ENCODE peak calls at places on chromosomes 13 and 19, in seven cellular contexts. G, K, V, A, E, Q and L are unnamed samples.

GRCh38 chr13:57045816-57046691 is 94.7 kb upstream of the PRR20A start:
- DNase-seq in G (no peak), E (no peak), Q (no peak), K (no peak), V (no peak), A (no peak), L (no peak)

GRCh38 chr13:73228546-73228945 is 169.7 kb downstream of the KLF5 start:
- DNase-seq in Q (no peak), E (no peak), G (no peak), K (no peak), A (no peak), V (no peak), L (no peak)

GRCh38 chr19:38862321-38863059 is 12.7 kb upstream of the HNRNPL start:
- DNase-seq in Q (peak), V (peak), K (no peak), G (no peak), E (no peak), A (no peak), L (no peak)

GRCh38 chr19:2032296-2032941 is 16.9 kb upstream of the BTBD2 start:
- DNase-seq in Q (peak), A (peak), E (peak), G (no peak), V (peak), K (no peak), L (peak)

GRCh38 chr19:40219721-40220276 is 1.6 kb upstream of the TTC9B start:
- DNase-seq in K (no peak), V (no peak), A (no peak), E (no peak), G (no peak), Q (no peak), L (no peak)

GRCh38 chr13:97834255-97834654 is 119.2 kb upstream of the IPO5 start:
- DNase-seq in G (no peak), A (no peak), V (no peak), E (no peak), K (no peak), Q (no peak), L (no peak)

GRCh38 chr19:29714371-29714952 is 599 bp downstream of the C19orf12 start:
- DNase-seq in K (no peak), Q (no peak), A (no peak), V (no peak), G (peak), E (no peak), L (no peak)

GRCh38 chr19:35030257-35031071 is at the start of gene SCN1B:
- DNase-seq in G (peak), Q (peak), E (peak), V (no peak), A (peak), K (peak), L (no peak)

GRCh38 chr13:39656325-39656677 is 839 bp downstream of the COG6 start:
- DNase-seq in K (no peak), A (no peak), G (no peak), E (no peak), Q (no peak), V (no peak), L (no peak)

GRCh38 chr13:37608750-37609339 is 10.3 kb upstream of the POSTN start:
- DNase-seq in A (no peak), V (no peak), E (no peak), Q (no peak), K (no peak), G (no peak), L (no peak)

GRCh38 chr19:55096061-55096701 is 20.5 kb downstream of the EPS8L1 start:
- DNase-seq in K (no peak), E (no peak), V (no peak), G (no peak), Q (no peak), A (no peak), L (no peak)

GRCh38 chr19:55083004-55083850 is 7.6 kb downstream of the EPS8L1 start:
- DNase-seq in V (no peak), Q (no peak), K (no peak), E (no peak), A (no peak), G (peak), L (no peak)

GRCh38 chr19:57171551-57172081 is 4.3 kb upstream of the DUXA start:
- DNase-seq in A (no peak), K (peak), E (peak), Q (no peak), V (peak), G (peak), L (no peak)

GRCh38 chr19:1007852-1008251 is 7.6 kb downstream of the GRIN3B start:
- DNase-seq in Q (no peak), V (no peak), K (no peak), E (no peak), G (no peak), A (no peak), L (no peak)

GRCh38 chr19:31166206-31166605 is 183.0 kb downstream of the TSHZ3 start:
- DNase-seq in Q (no peak), A (no peak), V (no peak), E (no peak), G (no peak), K (no peak), L (no peak)

GRCh38 chr13:21234537-21234936 is 58.1 kb downstream of the MRPL57 start:
- DNase-seq in K (peak), V (no peak), G (no peak), A (no peak), E (no peak), Q (no peak), L (peak)

GRCh38 chr19:32196690-32197420 is 148.6 kb upstream of the ZNF507 start:
- DNase-seq in G (no peak), E (no peak), V (no peak), A (no peak), Q (no peak), K (no peak), L (peak)

GRCh38 chr13:62702502-62702901 is 1286.9 kb upstream of the PCDH20 start:
- DNase-seq in Q (no peak), K (no peak), E (no peak), V (no peak), G (no peak), A (no peak), L (no peak)

GRCh38 chr13:31310781-31311180 is 111.0 kb downstream of the B3GLCT start:
- DNase-seq in Q (no peak), E (no peak), A (no peak), K (no peak), V (no peak), G (no peak), L (no peak)
- TF ChIP-seq EP300 in Q (no peak), E (no peak), A (no peak), K (no peak), V (no peak), G (no peak), L (no peak)

GRCh38 chr19:16898306-16899015 is 9.7 kb downstream of the F2RL3 start:
- DNase-seq in G (no peak), A (no peak), E (no peak), Q (no peak), V (no peak), K (no peak), L (no peak)

GRCh38 chr19:16896098-16896912 is 7.5 kb downstream of the F2RL3 start:
- DNase-seq in Q (no peak), K (no peak), A (no peak), E (peak), V (no peak), G (peak), L (no peak)

GRCh38 chr19:16895467-16896097 is 6.8 kb downstream of the F2RL3 start:
- DNase-seq in A (no peak), V (no peak), Q (no peak), K (no peak), E (peak), G (no peak), L (no peak)

GRCh38 chr19:16897572-16898056 is 8.8 kb downstream of the F2RL3 start:
- DNase-seq in E (no peak), G (no peak), V (no peak), K (no peak), Q (no peak), A (peak), L (no peak)

GRCh38 chr19:16896913-16897571 is 8.2 kb downstream of the F2RL3 start:
- DNase-seq in A (peak), K (peak), Q (peak), E (peak), G (peak), V (peak), L (peak)
- TF ChIP-seq POLR2A in A (no peak), K (no peak), Q (no peak), E (no peak), G (no peak), V (no peak), L (no peak)

GRCh38 chr13:100584901-100585300 is 3.7 kb downstream of the GGACT start:
- DNase-seq in G (no peak), E (no peak), V (no peak), A (no peak), K (no peak), Q (no peak), L (no peak)
- TF ChIP-seq EP300 in G (no peak), E (no peak), V (no peak), A (no peak), K (no peak), Q (no peak), L (no peak)

DNA sequence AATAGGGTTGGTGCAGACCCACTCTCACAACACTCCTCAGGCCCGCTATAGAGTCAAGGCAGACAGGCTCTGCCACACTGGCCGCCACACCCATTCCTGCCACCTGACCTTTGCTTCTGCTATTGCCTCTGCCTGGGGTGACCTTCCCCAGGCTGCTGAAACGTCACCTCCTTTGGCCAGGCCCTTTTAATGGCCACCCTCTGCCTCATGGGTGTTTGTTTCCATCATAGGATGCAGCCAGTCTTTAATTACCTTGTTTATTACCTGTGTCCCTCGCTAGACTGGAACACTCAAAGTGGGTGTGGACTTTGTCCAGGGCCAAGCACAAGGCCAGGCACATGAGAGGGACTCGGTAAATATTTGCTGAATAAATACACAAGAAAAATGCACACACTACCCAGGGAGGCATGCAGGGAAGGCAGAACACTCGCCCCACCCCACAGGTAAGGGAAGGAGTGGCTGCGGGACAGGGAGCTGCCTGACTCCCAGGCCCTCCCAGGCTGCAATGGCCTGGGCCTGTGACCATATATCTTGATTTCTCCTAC is 3.2 kb downstream of the LSM4 start:
- DNase-seq in V (no peak), K (peak), A (peak), G (no peak), Q (peak), E (no peak), L (no peak)
- TF ChIP-seq POLR2A in V (no peak), K (no peak), A (no peak), G (no peak), Q (peak), E (no peak), L (no peak)

GRCh38 chr19:16442386-16443276 is 29.1 kb downstream of the EPS15L1 start:
- DNase-seq in E (no peak), V (no peak), Q (no peak), G (peak), K (no peak), A (peak), L (no peak)

GRCh38 chr19:16446108-16447014 is 25.4 kb downstream of the EPS15L1 start:
- DNase-seq in A (no peak), Q (no peak), K (no peak), G (no peak), V (no peak), E (no peak), L (no peak)

GRCh38 chr19:16447015-16447384 is 24.8 kb downstream of the EPS15L1 start:
- DNase-seq in V (peak), G (peak), E (peak), Q (peak), A (peak), K (peak), L (no peak)

GRCh38 chr19:16444273-16444597 is 27.5 kb downstream of the EPS15L1 start:
- DNase-seq in K (no peak), E (no peak), G (no peak), Q (no peak), A (no peak), V (no peak), L (no peak)

GRCh38 chr19:16445238-16446107 is 26.3 kb downstream of the EPS15L1 start:
- DNase-seq in K (peak), A (no peak), Q (peak), G (no peak), V (no peak), E (no peak), L (no peak)
- TF ChIP-seq EP300 in K (no peak), A (no peak), Q (no peak), G (no peak), V (no peak), E (no peak), L (no peak)

GRCh38 chr19:14107581-14108461 is 9.7 kb downstream of the PRKACA start:
- DNase-seq in Q (no peak), V (no peak), E (peak), K (no peak), A (no peak), G (no peak), L (no peak)
- TF ChIP-seq POLR2A in Q (no peak), V (no peak), E (no peak), K (no peak), A (no peak), G (no peak), L (no peak)

GRCh38 chr13:82501804-82502203 is 1380.5 kb downstream of the SLITRK1 start:
- DNase-seq in G (no peak), K (no peak), Q (no peak), E (no peak), V (no peak), A (no peak), L (no peak)
- TF ChIP-seq EP300 in G (no peak), K (no peak), Q (no peak), E (no peak), V (no peak), A (no peak), L (no peak)

GRCh38 chr19:6417713-6418561 is 6.7 kb downstream of the KHSRP start:
- DNase-seq in A (no peak), Q (no peak), V (no peak), G (no peak), E (peak), K (no peak), L (no peak)

GRCh38 chr19:6414033-6414643 is 10.5 kb downstream of the KHSRP start:
- DNase-seq in E (no peak), Q (no peak), G (no peak), V (no peak), A (no peak), K (no peak), L (no peak)

GRCh38 chr19:6416658-6417405 is 7.8 kb downstream of the KHSRP start:
- DNase-seq in K (no peak), E (no peak), V (no peak), G (no peak), A (no peak), Q (no peak), L (no peak)

GRCh38 chr19:6414793-6415591 is 9.6 kb downstream of the KHSRP start:
- DNase-seq in K (no peak), G (no peak), A (no peak), V (no peak), Q (no peak), E (no peak), L (no peak)

GRCh38 chr19:6415592-6416190 is 8.9 kb downstream of the KHSRP start:
- DNase-seq in G (no peak), A (no peak), E (no peak), Q (no peak), K (no peak), V (no peak), L (no peak)
- TF ChIP-seq POLR2A in G (no peak), A (no peak), E (no peak), Q (no peak), K (no peak), V (no peak), L (no peak)